ENCODE peak calls at places on chromosomes 3 and 15, in four cellular contexts. K is K562, G is HepG2, L is H1. N is an unnamed sample.

GRCh38 chr3:170410428-170411029 is 8.1 kb upstream of the CLDN11 start:
- DNase-seq in G (no peak), L (no peak), K (no peak), N (no peak)

GRCh38 chr3:101913173-101913572 is 63.9 kb downstream of the NFKBIZ start:
- DNase-seq in L (no peak), G (no peak), K (no peak), N (no peak)

GRCh38 chr3:133575121-133575520 is 1.6 kb downstream of the CDV3 start:
- DNase-seq in L (no peak), G (no peak), K (no peak), N (peak; percentile 30)

GRCh38 chr15:101637549-101638318 is 14.4 kb downstream of the TM2D3 start:
- DNase-seq in K (no peak), G (no peak), L (no peak), N (no peak)

GRCh38 chr15:48360841-48361240 is 29.6 kb downstream of the DUT start:
- DNase-seq in L (no peak), G (no peak), K (no peak), N (no peak)

GRCh38 chr3:108554233-108554632 is 35.0 kb downstream of the CIP2A start:
- DNase-seq in G (no peak), K (no peak), L (no peak), N (no peak)

GRCh38 chr3:151946606-151947005 is 73.2 kb downstream of the SUCNR1 start:
- DNase-seq in G (no peak), L (no peak), K (no peak), N (no peak)

GRCh38 chr15:75945953-75946352 is 42.3 kb downstream of the FBXO22 start:
- DNase-seq in K (no peak), L (no peak), G (no peak), N (no peak)

GRCh38 chr15:70156781-70157261 is 59.1 kb upstream of the TLE3 start:
- DNase-seq in L (no peak), G (no peak), K (no peak), N (no peak)

GRCh38 chr3:178971614-178972013 is 100.0 kb downstream of the ZMAT3 start:
- DNase-seq in G (no peak), L (no peak), K (no peak), N (no peak)

GRCh38 chr15:73956276-73957086 is 30.2 kb downstream of the LOXL1 start:
- DNase-seq in K (no peak), L (no peak), G (no peak), N (no peak)

GRCh38 chr3:57755368-57756021 is 614 bp upstream of the SLMAP start:
- DNase-seq in G (peak; percentile 45), L (no peak), K (peak; percentile 52), N (no peak)

GRCh38 chr15:73870700-73871408 is 2.5 kb upstream of the TBC1D21 start:
- DNase-seq in G (no peak), L (no peak), K (peak; percentile 14), N (no peak)

GRCh38 chr3:46358466-46358865 is 4.6 kb downstream of the CCR2 start:
- DNase-seq in K (no peak), L (no peak), G (no peak), N (no peak)

GRCh38 chr3:46360904-46361303 is 7.0 kb downstream of the CCR2 start:
- DNase-seq in L (no peak), G (no peak), K (no peak), N (no peak)

GRCh38 chr3:46359748-46360509 is 6.0 kb downstream of the CCR2 start:
- DNase-seq in G (no peak), L (no peak), K (no peak), N (peak; percentile 68)

GRCh38 chr3:46365737-46366524 is 4.8 kb upstream of the CCR5 start:
- DNase-seq in G (no peak), L (no peak), K (no peak), N (no peak)

GRCh38 chr3:46361408-46362283 is 7.7 kb downstream of the CCR2 start:
- DNase-seq in G (no peak), L (no peak), K (no peak), N (no peak)
- H3K27ac ChIP-seq in G (no peak overlapping the region), L (no peak overlapping the region), K (no peak overlapping the region), N (no peak overlapping the region)

DNA sequence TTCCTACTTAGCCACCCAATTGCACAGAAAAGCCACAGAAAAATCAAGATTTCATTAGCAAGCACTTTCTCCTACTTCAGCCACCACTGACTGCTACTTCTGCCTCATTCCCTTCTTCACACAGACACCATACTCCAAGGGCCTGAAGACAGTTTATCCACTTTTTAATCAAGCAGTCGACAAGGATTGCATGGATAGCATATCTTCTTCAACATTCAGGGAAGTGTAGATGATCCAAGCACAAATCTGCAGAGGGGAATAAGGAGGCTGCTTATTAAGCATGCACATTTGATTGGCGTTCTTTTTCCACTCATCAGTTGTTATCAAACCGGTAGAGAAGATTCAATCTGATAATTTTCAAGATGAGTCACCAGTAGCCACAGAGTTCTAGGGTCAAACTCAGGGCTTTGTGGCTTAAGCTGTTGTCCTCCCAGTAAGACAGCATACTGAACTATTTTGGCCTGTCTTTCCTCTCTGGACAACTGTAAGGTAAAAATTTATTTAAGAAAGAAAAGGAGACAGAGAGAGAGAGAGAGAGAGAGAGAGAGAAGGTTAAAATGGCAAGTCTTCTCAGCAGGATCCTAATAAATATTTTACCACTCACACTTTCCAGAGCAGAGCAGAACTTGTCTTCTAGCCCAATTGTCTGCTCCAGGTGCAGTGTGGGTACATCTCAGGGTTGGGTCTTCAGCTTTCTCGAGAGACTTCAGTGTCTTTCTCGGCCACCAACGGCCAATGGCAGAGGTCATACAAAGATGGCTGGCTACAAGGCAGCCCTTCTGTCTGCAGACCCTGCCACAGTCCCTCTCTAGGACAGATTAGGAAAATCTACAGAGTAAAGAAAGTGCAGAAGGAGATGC is 80.6 kb upstream of the BHLHE40 start:
- DNase-seq in K (peak; percentile 57), G (no peak), L (no peak), N (peak; percentile 53)
- TF ChIP-seq HDAC6 in K (no peak), G (no peak), L (no peak), N (no peak)

DNA sequence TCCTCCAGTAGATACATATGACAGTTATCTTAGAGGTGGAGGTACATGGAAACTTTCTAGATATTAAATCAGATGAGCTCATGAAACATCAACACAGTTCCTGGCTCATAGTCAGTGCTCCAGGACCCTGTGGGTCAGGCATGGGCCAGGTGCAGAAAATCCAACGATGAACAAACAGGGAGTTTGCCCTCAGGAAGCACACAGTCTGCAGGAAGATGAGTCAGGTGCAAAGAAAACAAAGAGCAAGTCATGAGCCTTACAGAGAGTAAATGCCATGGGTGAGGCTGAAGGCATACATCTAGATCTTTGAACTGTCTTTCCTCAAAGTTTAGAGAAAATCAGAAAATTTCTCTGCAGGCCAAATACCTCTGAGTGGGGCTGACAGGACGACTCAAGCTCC is 184.2 kb upstream of the TPM1 start:
- DNase-seq in L (no peak), G (peak; percentile 54), K (no peak), N (no peak)
- H3K27ac ChIP-seq in L (no peak overlapping the region), G (peak overlapping the region; percentile 43), K (no peak overlapping the region), N (no peak overlapping the region)

GRCh38 chr3:36319683-36320082 is 60.6 kb upstream of the STAC start:
- DNase-seq in K (no peak), L (no peak), G (no peak), N (no peak)
- TF ChIP-seq HDAC6 in K (no peak), L (no peak), G (no peak), N (no peak)

DNA sequence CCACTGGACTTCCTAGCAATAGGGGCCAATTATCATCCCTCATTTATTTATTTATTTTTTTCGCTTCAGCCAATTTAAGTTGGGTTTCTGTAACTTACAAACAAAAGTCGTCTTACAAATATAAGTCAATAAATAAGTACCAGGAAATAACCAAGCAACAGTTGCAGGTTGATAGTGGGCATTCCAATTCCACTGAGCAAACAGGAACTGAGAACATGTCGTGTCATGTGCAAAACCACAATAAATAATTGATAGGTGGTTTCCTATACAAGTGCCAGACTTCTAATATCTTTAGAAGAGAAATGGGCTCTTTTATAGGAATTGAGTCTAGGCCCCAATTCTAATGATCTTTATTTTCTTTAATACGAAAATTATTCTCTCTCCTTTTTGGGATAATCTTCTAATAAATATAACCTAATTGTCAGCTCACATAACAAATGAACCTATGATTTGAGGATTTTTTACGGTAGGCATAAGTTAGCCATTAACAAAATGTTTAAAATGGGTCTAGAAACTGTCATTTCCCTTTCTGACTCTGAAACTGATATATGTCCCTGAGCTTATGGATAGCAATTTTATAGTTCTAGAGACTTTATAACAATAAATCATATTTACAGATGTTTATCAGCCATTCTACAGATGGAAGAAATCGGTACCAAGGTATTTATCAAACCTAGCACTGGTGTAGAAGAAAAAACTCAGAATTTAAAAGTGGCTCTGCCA is 571.8 kb downstream of the FOXP1 start:
- DNase-seq in K (no peak), G (no peak), L (no peak), N (peak; percentile 34)
- H3K27ac ChIP-seq in K (no peak overlapping the region), G (no peak overlapping the region), L (no peak overlapping the region), N (no peak overlapping the region)